ENCODE peak calls at places on chromosome 4, in nine cellular contexts. One of them, this sample, is unnamed.

GRCh38 chr4:10942166-10942565 is 257.6 kb upstream of the CLNK start:
- DNase-seq in HCT116: no peak
- DNase-seq in upper lobe of right lung: no peak
- DNase-seq in left lung: no peak
- DNase-seq in A549: no peak
- DNase-seq in activated B cell treated with CpG ODN at 0.5 μM for 24 hours: no peak
- DNase-seq in CD4-positive, alpha-beta T cell: no peak
- DNase-seq in cardiac muscle cell: no peak
- DNase-seq in tibial nerve: no peak
- DNase-seq in this sample: no peak

GRCh38 chr4:102493794-102494193 is 7.4 kb upstream of the NFKB1 start:
- DNase-seq in HCT116: no peak
- DNase-seq in upper lobe of right lung: no peak
- DNase-seq in left lung: no peak
- DNase-seq in A549: no peak
- DNase-seq in activated B cell treated with CpG ODN at 0.5 μM for 24 hours: no peak
- DNase-seq in CD4-positive, alpha-beta T cell: no peak
- DNase-seq in cardiac muscle cell: no peak
- DNase-seq in tibial nerve: no peak
- DNase-seq in this sample: no peak

GRCh38 chr4:1375051-1375721 is 28.2 kb downstream of the UVSSA start:
- DNase-seq in HCT116: no peak
- DNase-seq in upper lobe of right lung: peak
- DNase-seq in left lung: no peak
- DNase-seq in A549: no peak
- DNase-seq in activated B cell treated with CpG ODN at 0.5 μM for 24 hours: no peak
- DNase-seq in CD4-positive, alpha-beta T cell: no peak
- DNase-seq in cardiac muscle cell: no peak
- DNase-seq in tibial nerve: no peak
- DNase-seq in this sample: no peak

GRCh38 chr4:186347743-186348142 is 81.8 kb downstream of the F11 start:
- DNase-seq in HCT116: no peak
- DNase-seq in upper lobe of right lung: no peak
- DNase-seq in left lung: no peak
- DNase-seq in A549: no peak
- DNase-seq in activated B cell treated with CpG ODN at 0.5 μM for 24 hours: no peak
- DNase-seq in CD4-positive, alpha-beta T cell: no peak
- DNase-seq in cardiac muscle cell: no peak
- DNase-seq in tibial nerve: no peak
- DNase-seq in this sample: no peak

GRCh38 chr4:141041021-141041476 is 92.2 kb downstream of the RNF150 start:
- DNase-seq in HCT116: no peak
- DNase-seq in upper lobe of right lung: no peak
- DNase-seq in left lung: no peak
- DNase-seq in A549: no peak
- DNase-seq in activated B cell treated with CpG ODN at 0.5 μM for 24 hours: no peak
- DNase-seq in CD4-positive, alpha-beta T cell: no peak
- DNase-seq in cardiac muscle cell: no peak
- DNase-seq in tibial nerve: no peak
- DNase-seq in this sample: no peak

GRCh38 chr4:181645489-181645888 is 597.7 kb upstream of the TENM3 start:
- DNase-seq in HCT116: no peak
- DNase-seq in upper lobe of right lung: no peak
- DNase-seq in left lung: no peak
- DNase-seq in A549: no peak
- DNase-seq in activated B cell treated with CpG ODN at 0.5 μM for 24 hours: no peak
- DNase-seq in CD4-positive, alpha-beta T cell: no peak
- DNase-seq in cardiac muscle cell: no peak
- DNase-seq in tibial nerve: no peak
- DNase-seq in this sample: no peak

GRCh38 chr4:35229021-35229420 is 1015.3 kb downstream of the ARAP2 start:
- DNase-seq in HCT116: no peak
- DNase-seq in upper lobe of right lung: no peak
- DNase-seq in left lung: no peak
- DNase-seq in A549: no peak
- DNase-seq in activated B cell treated with CpG ODN at 0.5 μM for 24 hours: no peak
- DNase-seq in CD4-positive, alpha-beta T cell: no peak
- DNase-seq in cardiac muscle cell: no peak
- DNase-seq in tibial nerve: no peak
- DNase-seq in this sample: no peak

GRCh38 chr4:41264212-41264611 is 7.5 kb downstream of the UCHL1 start:
- DNase-seq in HCT116: no peak
- DNase-seq in upper lobe of right lung: no peak
- DNase-seq in left lung: no peak
- DNase-seq in A549: no peak
- DNase-seq in activated B cell treated with CpG ODN at 0.5 μM for 24 hours: no peak
- DNase-seq in CD4-positive, alpha-beta T cell: no peak
- DNase-seq in cardiac muscle cell: no peak
- DNase-seq in tibial nerve: no peak
- DNase-seq in this sample: no peak

GRCh38 chr4:73408181-73408867 is 4.2 kb downstream of the ALB start:
- DNase-seq in HCT116: no peak
- DNase-seq in upper lobe of right lung: no peak
- DNase-seq in left lung: no peak
- DNase-seq in A549: no peak
- DNase-seq in activated B cell treated with CpG ODN at 0.5 μM for 24 hours: no peak
- DNase-seq in CD4-positive, alpha-beta T cell: no peak
- DNase-seq in cardiac muscle cell: no peak
- DNase-seq in tibial nerve: no peak
- DNase-seq in this sample: no peak

GRCh38 chr4:55927776-55928437 is 20.8 kb upstream of the CEP135 start:
- DNase-seq in HCT116: no peak
- DNase-seq in upper lobe of right lung: no peak
- DNase-seq in left lung: no peak
- DNase-seq in A549: no peak
- DNase-seq in activated B cell treated with CpG ODN at 0.5 μM for 24 hours: no peak
- DNase-seq in CD4-positive, alpha-beta T cell: no peak
- DNase-seq in cardiac muscle cell: no peak
- DNase-seq in tibial nerve: no peak
- DNase-seq in this sample: no peak

GRCh38 chr4:98617358-98618047 is 40.9 kb downstream of the TSPAN5 start:
- DNase-seq in HCT116: no peak
- DNase-seq in upper lobe of right lung: no peak
- DNase-seq in left lung: no peak
- DNase-seq in A549: no peak
- DNase-seq in activated B cell treated with CpG ODN at 0.5 μM for 24 hours: no peak
- DNase-seq in CD4-positive, alpha-beta T cell: no peak
- DNase-seq in cardiac muscle cell: no peak
- DNase-seq in tibial nerve: no peak
- DNase-seq in this sample: no peak

GRCh38 chr4:46032061-46032460 is 91.8 kb downstream of the GABRG1 start:
- DNase-seq in HCT116: no peak
- DNase-seq in upper lobe of right lung: no peak
- DNase-seq in left lung: no peak
- DNase-seq in A549: no peak
- DNase-seq in activated B cell treated with CpG ODN at 0.5 μM for 24 hours: no peak
- DNase-seq in CD4-positive, alpha-beta T cell: no peak
- DNase-seq in cardiac muscle cell: no peak
- DNase-seq in tibial nerve: no peak
- DNase-seq in this sample: no peak

GRCh38 chr4:74661427-74662171 is 132.7 kb downstream of the BTC start:
- DNase-seq in HCT116: no peak
- DNase-seq in upper lobe of right lung: no peak
- DNase-seq in left lung: no peak
- DNase-seq in A549: no peak
- DNase-seq in activated B cell treated with CpG ODN at 0.5 μM for 24 hours: no peak
- DNase-seq in CD4-positive, alpha-beta T cell: no peak
- DNase-seq in cardiac muscle cell: no peak
- DNase-seq in tibial nerve: no peak
- DNase-seq in this sample: no peak

GRCh38 chr4:13881880-13882279 is 254.4 kb upstream of the BOD1L1 start:
- DNase-seq in HCT116: no peak
- DNase-seq in upper lobe of right lung: no peak
- DNase-seq in left lung: no peak
- DNase-seq in A549: no peak
- DNase-seq in activated B cell treated with CpG ODN at 0.5 μM for 24 hours: no peak
- DNase-seq in CD4-positive, alpha-beta T cell: no peak
- DNase-seq in cardiac muscle cell: no peak
- DNase-seq in tibial nerve: no peak
- DNase-seq in this sample: no peak
- TF ChIP-seq CTCF in HCT116: no peak
- TF ChIP-seq CTCF in upper lobe of right lung: no peak
- TF ChIP-seq CTCF in left lung: no peak
- TF ChIP-seq CTCF in A549: no peak
- TF ChIP-seq CTCF in activated B cell treated with CpG ODN at 0.5 μM for 24 hours: no peak
- TF ChIP-seq CTCF in CD4-positive, alpha-beta T cell: no peak
- TF ChIP-seq CTCF in cardiac muscle cell: peak
- TF ChIP-seq CTCF in tibial nerve: no peak
- TF ChIP-seq CTCF in this sample: no peak

GRCh38 chr4:24971192-24971591 is 58.4 kb upstream of the CCDC149 start:
- DNase-seq in HCT116: no peak
- DNase-seq in upper lobe of right lung: no peak
- DNase-seq in left lung: no peak
- DNase-seq in A549: no peak
- DNase-seq in activated B cell treated with CpG ODN at 0.5 μM for 24 hours: no peak
- DNase-seq in CD4-positive, alpha-beta T cell: no peak
- DNase-seq in cardiac muscle cell: no peak
- DNase-seq in tibial nerve: no peak
- DNase-seq in this sample: no peak

GRCh38 chr4:24975505-24975904 is 55.2 kb downstream of the LGI2 start:
- DNase-seq in HCT116: no peak
- DNase-seq in upper lobe of right lung: no peak
- DNase-seq in left lung: no peak
- DNase-seq in A549: no peak
- DNase-seq in activated B cell treated with CpG ODN at 0.5 μM for 24 hours: no peak
- DNase-seq in CD4-positive, alpha-beta T cell: no peak
- DNase-seq in cardiac muscle cell: no peak
- DNase-seq in tibial nerve: no peak
- DNase-seq in this sample: no peak

GRCh38 chr4:24970635-24971034 is 57.8 kb upstream of the CCDC149 start:
- DNase-seq in HCT116: no peak
- DNase-seq in upper lobe of right lung: no peak
- DNase-seq in left lung: no peak
- DNase-seq in A549: no peak
- DNase-seq in activated B cell treated with CpG ODN at 0.5 μM for 24 hours: no peak
- DNase-seq in CD4-positive, alpha-beta T cell: no peak
- DNase-seq in cardiac muscle cell: no peak
- DNase-seq in tibial nerve: no peak
- DNase-seq in this sample: no peak

GRCh38 chr4:24974252-24974580 is 56.5 kb downstream of the LGI2 start:
- DNase-seq in HCT116: no peak
- DNase-seq in upper lobe of right lung: no peak
- DNase-seq in left lung: no peak
- DNase-seq in A549: no peak
- DNase-seq in activated B cell treated with CpG ODN at 0.5 μM for 24 hours: no peak
- DNase-seq in CD4-positive, alpha-beta T cell: no peak
- DNase-seq in cardiac muscle cell: no peak
- DNase-seq in tibial nerve: no peak
- DNase-seq in this sample: no peak

DNA sequence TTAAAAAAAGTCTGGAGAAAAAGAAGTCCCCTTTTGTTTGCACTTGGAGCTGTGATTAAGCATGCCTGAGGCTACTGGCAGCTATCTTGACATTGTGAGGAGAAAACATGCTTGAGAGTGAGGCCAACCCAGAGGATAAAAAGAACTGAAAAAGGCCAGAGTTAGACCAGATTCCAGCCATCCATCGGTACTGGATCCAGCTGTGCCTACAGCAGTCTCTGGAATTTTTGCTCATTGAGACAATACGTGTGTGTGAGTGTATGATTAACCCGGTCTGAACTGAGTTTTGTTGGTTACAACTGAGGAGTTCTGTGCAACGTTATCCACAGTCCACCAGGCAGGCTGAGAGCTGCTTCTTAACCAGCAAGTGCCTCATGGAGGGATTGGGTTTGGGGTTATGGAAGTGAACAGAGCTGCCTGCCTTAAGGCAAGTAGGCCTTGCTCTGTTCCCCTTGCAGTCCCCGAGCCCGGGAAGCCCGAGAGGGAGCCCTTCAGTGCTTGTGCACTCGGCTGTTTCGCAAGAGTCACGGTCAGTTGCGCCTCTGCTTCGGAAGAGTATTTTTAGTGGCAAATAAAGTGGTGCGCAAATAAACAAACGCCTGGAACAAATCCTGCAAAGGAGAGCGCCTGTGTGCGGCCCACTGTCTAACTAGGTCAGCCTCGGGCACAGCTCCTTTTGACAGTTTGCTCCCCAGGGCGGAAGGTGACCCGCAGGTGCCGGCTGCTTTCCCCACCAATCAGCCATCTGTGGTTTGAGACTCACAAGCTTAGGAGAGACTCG is 57.1 kb downstream of the LGI2 start:
- DNase-seq in HCT116: no peak
- DNase-seq in upper lobe of right lung: peak
- DNase-seq in left lung: peak
- DNase-seq in A549: peak
- DNase-seq in activated B cell treated with CpG ODN at 0.5 μM for 24 hours: no peak
- DNase-seq in CD4-positive, alpha-beta T cell: no peak
- DNase-seq in cardiac muscle cell: no peak
- DNase-seq in tibial nerve: peak
- DNase-seq in this sample: no peak
- TF ChIP-seq CTCF in HCT116: no peak
- TF ChIP-seq CTCF in upper lobe of right lung: no peak
- TF ChIP-seq CTCF in left lung: no peak
- TF ChIP-seq CTCF in A549: no peak
- TF ChIP-seq CTCF in activated B cell treated with CpG ODN at 0.5 μM for 24 hours: no peak
- TF ChIP-seq CTCF in CD4-positive, alpha-beta T cell: no peak
- TF ChIP-seq CTCF in cardiac muscle cell: no peak
- TF ChIP-seq CTCF in tibial nerve: no peak
- TF ChIP-seq CTCF in this sample: no peak

GRCh38 chr4:77819836-77820679 is 890 bp upstream of the CNOT6L start:
- DNase-seq in HCT116: peak
- DNase-seq in upper lobe of right lung: peak
- DNase-seq in left lung: peak
- DNase-seq in A549: peak
- DNase-seq in activated B cell treated with CpG ODN at 0.5 μM for 24 hours: peak
- DNase-seq in CD4-positive, alpha-beta T cell: peak
- DNase-seq in cardiac muscle cell: peak
- DNase-seq in tibial nerve: peak
- DNase-seq in this sample: peak
- TF ChIP-seq CTCF in HCT116: no peak
- TF ChIP-seq CTCF in upper lobe of right lung: no peak
- TF ChIP-seq CTCF in left lung: no peak
- TF ChIP-seq CTCF in A549: no peak
- TF ChIP-seq CTCF in activated B cell treated with CpG ODN at 0.5 μM for 24 hours: no peak
- TF ChIP-seq CTCF in CD4-positive, alpha-beta T cell: no peak
- TF ChIP-seq CTCF in cardiac muscle cell: no peak
- TF ChIP-seq CTCF in tibial nerve: no peak
- TF ChIP-seq CTCF in this sample: no peak

DNA sequence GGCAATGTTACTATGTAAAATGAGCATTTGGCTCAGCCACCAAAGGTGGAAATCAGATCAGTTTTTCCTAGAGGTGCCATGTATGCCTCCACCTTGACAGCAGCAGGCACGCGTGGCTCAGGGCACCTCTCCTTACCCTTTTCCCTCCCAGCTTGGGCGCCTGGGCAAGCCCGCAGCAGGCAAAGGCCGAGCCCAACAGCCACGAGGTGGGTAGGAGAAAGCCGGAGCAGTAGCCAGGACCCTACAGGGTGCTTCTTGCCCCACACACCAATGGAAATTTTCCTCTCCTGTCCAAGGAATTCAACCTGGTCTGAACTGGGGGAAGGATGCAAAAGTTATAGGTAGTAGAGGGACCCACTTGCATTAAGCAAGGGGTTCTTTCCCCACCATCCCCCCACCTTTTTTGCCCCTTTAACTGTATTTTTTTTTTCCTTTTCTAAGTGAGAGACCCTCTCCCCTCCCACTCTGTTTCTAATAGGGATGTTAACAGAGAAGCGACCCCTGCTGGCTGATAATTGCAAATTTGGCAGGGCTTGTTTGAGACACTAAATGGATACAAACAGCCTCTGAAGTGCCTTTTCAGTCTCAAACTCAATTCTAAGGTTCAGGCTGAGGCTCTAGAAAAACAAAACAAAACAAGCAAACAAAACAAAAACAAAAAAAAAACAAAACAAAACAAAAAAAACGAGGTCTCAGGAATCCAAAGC is 895.1 kb downstream of the PCDH18 start:
- DNase-seq in HCT116: peak
- DNase-seq in upper lobe of right lung: no peak
- DNase-seq in left lung: no peak
- DNase-seq in A549: no peak
- DNase-seq in activated B cell treated with CpG ODN at 0.5 μM for 24 hours: no peak
- DNase-seq in CD4-positive, alpha-beta T cell: no peak
- DNase-seq in cardiac muscle cell: peak
- DNase-seq in tibial nerve: no peak
- DNase-seq in this sample: no peak
- TF ChIP-seq CTCF in HCT116: peak
- TF ChIP-seq CTCF in upper lobe of right lung: peak
- TF ChIP-seq CTCF in left lung: peak
- TF ChIP-seq CTCF in A549: peak
- TF ChIP-seq CTCF in activated B cell treated with CpG ODN at 0.5 μM for 24 hours: no peak
- TF ChIP-seq CTCF in CD4-positive, alpha-beta T cell: no peak
- TF ChIP-seq CTCF in cardiac muscle cell: peak
- TF ChIP-seq CTCF in tibial nerve: no peak
- TF ChIP-seq CTCF in this sample: peak

This sample was measured in progenitor cell of endocrine pancreas.